ENCODE peak calls at places on chromosomes 11 and 22, in four cellular contexts. N, J, D and L are unnamed samples.

GRCh38 chr11:88266157-88266556 is 71.4 kb downstream of the CTSC start:
- DNase-seq in N (no peak), J (no peak), D (no peak), L (no peak)

GRCh38 chr11:112810951-112811350 is 150.3 kb upstream of the NCAM1 start:
- DNase-seq in N (no peak), J (no peak), D (no peak), L (no peak)

GRCh38 chr11:64503354-64503753 is 87.7 kb upstream of the SLC22A12 start:
- DNase-seq in N (no peak), J (no peak), D (no peak), L (no peak)

GRCh38 chr11:72585762-72586590 is 88.2 kb downstream of the PDE2A start:
- DNase-seq in N (peak; percentile 75), J (peak; percentile 68), D (peak; percentile 77), L (no peak)

GRCh38 chr11:47433157-47433556 is 6.9 kb upstream of the PSMC3 start:
- DNase-seq in N (no peak), J (no peak), D (no peak), L (no peak)

GRCh38 chr11:129275825-129276224 is 83.7 kb upstream of the ARHGAP32 start:
- DNase-seq in N (peak; percentile 29), J (no peak), D (no peak), L (no peak)

GRCh38 chr11:27282141-27282590 is 80.8 kb downstream of the CCDC34 start:
- DNase-seq in N (no peak), J (no peak), D (no peak), L (no peak)

GRCh38 chr11:23995891-23996290 is 501.0 kb upstream of the LUZP2 start:
- DNase-seq in N (no peak), J (no peak), D (no peak), L (no peak)

GRCh38 chr11:8101421-8101820 is 20.4 kb downstream of the TUB start:
- DNase-seq in N (no peak), J (no peak), D (no peak), L (no peak)

GRCh38 chr11:68328374-68329091 is 16.1 kb downstream of the LRP5 start:
- DNase-seq in N (peak; percentile 64), J (no peak), D (no peak), L (no peak)

GRCh38 chr11:2131371-2132228 is 7.6 kb downstream of the IGF2 start:
- DNase-seq in N (no peak), J (no peak), D (no peak), L (no peak)

GRCh38 chr11:7098235-7098832 is 9.5 kb downstream of the RBMXL2 start:
- DNase-seq in N (no peak), J (no peak), D (peak; percentile 35), L (peak; percentile 24)

GRCh38 chr11:67406969-67407699 is 3.3 kb downstream of the TBC1D10C start:
- DNase-seq in N (no peak), J (no peak), D (no peak), L (no peak)

GRCh38 chr22:19767427-19768380 is 7.1 kb downstream of the TBX1 start:
- DNase-seq in N (peak; percentile 38), J (no peak), D (no peak), L (no peak)

GRCh38 chr11:30245621-30246020 is 14.8 kb downstream of the FSHB start:
- DNase-seq in N (no peak), J (no peak), D (no peak), L (no peak)

GRCh38 chr11:67301951-67302516 is 1.3 kb upstream of the SSH3 start:
- DNase-seq in N (peak; percentile 88), J (peak; percentile 76), D (no peak), L (no peak)

GRCh38 chr11:93651052-93651451 is 10.4 kb upstream of the CEP295 start:
- DNase-seq in N (no peak), J (no peak), D (no peak), L (no peak)

GRCh38 chr11:33266418-33267215 is 9.4 kb downstream of the HIPK3 start:
- DNase-seq in N (no peak), J (no peak), D (no peak), L (no peak)

GRCh38 chr22:39773976-39774539 is 119.5 kb downstream of the ENTHD1 start:
- DNase-seq in N (peak; percentile 24), J (peak; percentile 21), D (no peak), L (no peak)

GRCh38 chr11:46119352-46120216 is 1.7 kb downstream of the PHF21A start:
- DNase-seq in N (peak; percentile 60), J (peak; percentile 35), D (no peak), L (no peak)

GRCh38 chr11:128208329-128209220 is 378.8 kb downstream of the ETS1 start:
- DNase-seq in N (peak; percentile 55), J (peak; percentile 5), D (peak; percentile 18), L (no peak)

GRCh38 chr11:56841210-56841810 is 92.8 kb upstream of the OR9G4 start:
- DNase-seq in N (peak; percentile 43), J (peak; percentile 41), D (peak; percentile 35), L (peak; percentile 34)

GRCh38 chr22:19291580-19292261 is at the start of gene CLTCL1:
- DNase-seq in N (peak; percentile 85), J (peak; percentile 80), D (peak; percentile 59), L (peak; percentile 28)

GRCh38 chr11:119710417-119710816 is 18.6 kb downstream of the NECTIN1 start:
- DNase-seq in N (no peak), J (no peak), D (no peak), L (no peak)

GRCh38 chr11:776459-777287 is 614 bp downstream of the GATD1 start:
- DNase-seq in N (peak; percentile 41), J (no peak), D (peak; percentile 47), L (no peak)

GRCh38 chr11:777288-778255 is at the start of gene GATD1:
- DNase-seq in N (peak; percentile 90), J (peak; percentile 86), D (peak; percentile 96), L (no peak)

GRCh38 chr11:782264-783174 is 5.2 kb upstream of the GATD1 start:
- DNase-seq in N (no peak), J (no peak), D (no peak), L (no peak)

GRCh38 chr11:779955-780532 is 2.8 kb upstream of the GATD1 start:
- DNase-seq in N (no peak), J (no peak), D (no peak), L (no peak)

DNA sequence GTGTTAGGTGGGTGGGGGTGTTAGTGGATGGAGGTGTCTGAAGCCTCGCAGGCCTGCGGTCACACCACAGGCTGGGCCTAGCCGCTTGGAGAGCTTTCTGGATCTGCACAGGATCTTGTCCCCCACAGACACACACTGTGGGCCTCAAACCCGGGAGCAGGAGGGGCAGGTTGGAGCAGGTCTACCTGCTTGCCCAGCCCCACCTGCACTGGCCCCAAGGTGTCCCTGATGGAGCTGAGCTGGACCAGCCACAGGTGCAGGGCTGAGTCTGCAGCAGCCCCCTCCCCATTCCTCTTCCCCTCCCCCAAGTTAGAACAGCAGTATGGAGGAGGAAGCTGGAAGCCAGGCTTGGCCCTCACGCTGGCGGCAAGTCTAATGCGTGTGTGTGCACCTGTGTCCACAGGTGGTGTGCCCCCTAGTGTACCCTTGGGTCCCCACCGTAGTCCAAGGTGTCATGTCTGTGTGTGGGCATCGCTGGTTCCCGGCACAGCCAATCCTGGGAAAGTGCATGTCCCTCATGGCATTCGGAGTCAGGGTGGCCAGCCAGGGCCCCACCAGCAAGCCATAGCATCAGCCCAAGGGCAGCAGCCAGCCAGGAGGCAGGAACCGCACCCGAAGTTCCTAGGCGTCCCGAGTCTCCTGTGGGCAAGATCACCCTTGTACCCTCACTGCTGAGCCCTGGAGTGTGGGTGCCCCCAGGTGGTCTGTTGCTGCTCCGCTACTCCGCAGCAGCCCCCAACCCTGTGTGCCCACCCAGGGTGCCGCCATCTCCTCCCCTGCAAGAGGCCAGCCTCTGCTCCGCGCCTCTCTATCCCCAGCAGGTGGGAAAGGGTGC is 2.0 kb upstream of the GATD1 start:
- DNase-seq in N (no peak), J (no peak), D (no peak), L (no peak)
- H3K27ac ChIP-seq in N (no peak overlapping the region), J (no peak overlapping the region), D (no peak overlapping the region), L (no peak overlapping the region)

GRCh38 chr11:118174006-118174567 is 2.4 kb downstream of the SCN2B start:
- DNase-seq in N (no peak), J (no peak), D (no peak), L (no peak)

GRCh38 chr11:118175600-118176399 is 639 bp downstream of the SCN2B start:
- DNase-seq in N (no peak), J (no peak), D (no peak), L (no peak)

GRCh38 chr11:118180300-118180703 is 3.9 kb upstream of the SCN2B start:
- DNase-seq in N (peak; percentile 74), J (peak; percentile 37), D (no peak), L (no peak)

GRCh38 chr11:118175031-118175531 is 1.4 kb downstream of the SCN2B start:
- DNase-seq in N (no peak), J (peak; percentile 28), D (no peak), L (no peak)

DNA sequence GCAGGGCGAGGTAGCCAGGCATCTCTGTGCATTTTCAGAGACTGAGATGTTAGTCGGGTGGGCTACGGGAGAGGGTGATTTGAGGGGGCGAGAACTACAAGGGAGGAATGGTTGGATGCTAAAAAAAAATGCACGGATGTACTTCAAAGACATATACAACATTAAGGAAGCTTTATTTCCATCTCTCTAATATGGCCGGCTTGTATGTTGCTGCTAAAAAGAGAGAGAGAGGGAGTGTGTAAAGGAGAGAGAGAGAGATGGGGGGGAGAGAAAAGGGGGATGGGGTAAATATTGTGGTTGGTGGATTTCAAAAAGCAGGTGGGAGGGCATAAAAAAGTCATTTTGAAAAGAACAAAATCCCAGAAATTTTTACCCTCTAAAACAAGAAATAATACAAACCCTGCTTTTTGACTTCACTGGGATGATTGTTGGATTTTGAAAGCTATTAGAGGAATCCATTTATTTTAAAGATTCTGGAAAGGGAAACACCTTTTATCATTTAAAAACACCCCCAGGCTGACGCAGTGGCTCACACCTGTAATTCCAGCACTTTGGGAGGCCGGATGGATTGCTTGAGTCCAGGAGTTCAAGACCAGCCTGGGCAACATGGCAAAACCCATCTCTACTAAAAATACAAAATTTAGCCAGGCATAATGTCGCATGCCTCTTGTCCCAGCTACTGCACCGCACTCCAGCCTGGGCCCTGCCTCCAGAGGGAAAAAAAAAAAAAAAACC is at the start of gene SCN2B:
- DNase-seq in N (no peak), J (no peak), D (no peak), L (no peak)
- H3K27ac ChIP-seq in N (peak within 1 kb of the TSS; percentile 45), J (no peak within 1 kb of the TSS), D (no peak within 1 kb of the TSS), L (no peak within 1 kb of the TSS)

GRCh38 chr11:102453921-102454320 is 1.4 kb upstream of the TMEM123 start:
- DNase-seq in N (no peak), J (no peak), D (no peak), L (no peak)
- H3K27ac ChIP-seq in N (peak overlapping the region; percentile 95), J (peak overlapping the region; percentile 91), D (peak overlapping the region; percentile 96), L (no peak overlapping the region)

GRCh38 chr11:110337570-110338193 is 41.3 kb upstream of the RDX start:
- DNase-seq in N (no peak), J (no peak), D (no peak), L (no peak)

GRCh38 chr11:110336054-110336453 is 39.6 kb upstream of the RDX start:
- DNase-seq in N (no peak), J (no peak), D (no peak), L (no peak)

GRCh38 chr11:110340427-110340826 is 44.0 kb upstream of the RDX start:
- DNase-seq in N (no peak), J (no peak), D (no peak), L (no peak)

GRCh38 chr11:110338684-110339083 is 42.3 kb upstream of the RDX start:
- DNase-seq in N (no peak), J (no peak), D (no peak), L (no peak)

DNA sequence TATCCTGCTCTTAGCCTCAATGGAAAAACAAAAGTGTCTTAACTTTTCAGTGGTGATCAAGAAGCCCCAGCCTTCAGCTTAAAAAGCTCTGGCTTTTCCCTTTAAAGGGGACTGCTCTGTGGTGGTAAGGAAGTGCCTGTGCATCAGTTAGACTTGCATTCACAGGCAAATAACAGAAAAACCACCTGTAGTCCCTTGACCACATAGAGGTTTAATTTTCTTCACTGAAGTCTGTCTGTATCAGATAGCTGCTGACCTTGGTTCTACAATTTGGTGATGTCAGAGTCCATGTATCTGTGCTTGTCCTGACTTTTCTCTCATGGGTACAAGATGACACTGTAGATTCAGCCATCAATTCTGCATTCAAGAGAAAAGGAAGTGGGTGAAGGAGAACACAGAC is 43.0 kb upstream of the RDX start:
- DNase-seq in N (no peak), J (no peak), D (no peak), L (no peak)
- H3K27ac ChIP-seq in N (no peak overlapping the region), J (no peak overlapping the region), D (no peak overlapping the region), L (no peak overlapping the region)